ENCODE peak calls at places on chromosomes 2 and 18, in eight cellular contexts. L, I, U, A, B, P, V and S are unnamed samples.

GRCh38 chr2:240811346-240812300 is 8.4 kb downstream of the KIF1A start:
- DNase-seq in L (no peak), I (no peak), U (no peak), A (no peak), B (peak), P (no peak), V (no peak), S (no peak)

GRCh38 chr2:74053959-74054715 is 69.4 kb downstream of the TET3 start:
- DNase-seq in L (no peak), I (no peak), U (no peak), A (no peak), B (no peak), P (no peak), V (no peak), S (no peak)

GRCh38 chr18:8771930-8772329 is 66.6 kb downstream of the MTCL1 start:
- DNase-seq in L (peak), I (no peak), U (no peak), A (no peak), B (no peak), P (peak), V (no peak), S (no peak)

GRCh38 chr2:70904371-70905216 is 31.1 kb upstream of the ATP6V1B1 start:
- DNase-seq in L (no peak), I (no peak), U (no peak), A (no peak), B (no peak), P (no peak), V (no peak), S (no peak)

GRCh38 chr2:223047260-223047761 is 4.7 kb upstream of the KCNE4 start:
- DNase-seq in L (peak), I (no peak), U (no peak), A (no peak), B (no peak), P (peak), V (no peak), S (no peak)

GRCh38 chr18:13284330-13285027 is 65.9 kb downstream of the LDLRAD4 start:
- DNase-seq in L (no peak), I (no peak), U (no peak), A (no peak), B (peak), P (no peak), V (no peak), S (no peak)

GRCh38 chr2:240051697-240052096 is 1.6 kb downstream of the OR6B3 start:
- DNase-seq in L (no peak), I (no peak), U (no peak), A (no peak), B (no peak), P (no peak), V (no peak), S (no peak)

GRCh38 chr18:68942230-68942629 is 144.3 kb downstream of the CCDC102B start:
- DNase-seq in L (no peak), I (no peak), U (no peak), A (no peak), B (no peak), P (no peak), V (no peak), S (no peak)

GRCh38 chr18:62372156-62372555 is 47.0 kb downstream of the TNFRSF11A start:
- DNase-seq in L (no peak), I (no peak), U (no peak), A (no peak), B (no peak), P (no peak), V (no peak), S (no peak)

GRCh38 chr2:231677632-231678104 is 30.7 kb upstream of the PTMA start:
- DNase-seq in L (peak), I (peak), U (peak), A (peak), B (peak), P (peak), V (peak), S (peak)

GRCh38 chr2:142937347-142937746 is 59.9 kb downstream of the KYNU start:
- DNase-seq in L (no peak), I (no peak), U (no peak), A (no peak), B (no peak), P (no peak), V (no peak), S (no peak)

GRCh38 chr2:8494589-8494988 is 187.3 kb upstream of the ID2 start:
- DNase-seq in L (no peak), I (no peak), U (no peak), A (no peak), B (no peak), P (no peak), V (no peak), S (no peak)

GRCh38 chr18:57015036-57015805 is 131.7 kb upstream of the BOD1L2 start:
- DNase-seq in L (no peak), I (no peak), U (no peak), A (no peak), B (no peak), P (no peak), V (no peak), S (no peak)

GRCh38 chr18:58761241-58761969 is 90.1 kb downstream of the MALT1 start:
- DNase-seq in L (no peak), I (no peak), U (no peak), A (no peak), B (no peak), P (no peak), V (no peak), S (no peak)

GRCh38 chr2:241550616-241551580 is 7.6 kb upstream of the BOK start:
- DNase-seq in L (no peak), I (no peak), U (no peak), A (no peak), B (no peak), P (no peak), V (no peak), S (no peak)

GRCh38 chr18:28972333-28972732 is 795.4 kb upstream of the CDH2 start:
- DNase-seq in L (no peak), I (no peak), U (no peak), A (no peak), B (no peak), P (no peak), V (no peak), S (no peak)

GRCh38 chr2:134668821-134669220 is 50.0 kb downstream of the TMEM163 start:
- DNase-seq in L (no peak), I (no peak), U (no peak), A (no peak), B (peak), P (no peak), V (peak), S (no peak)

GRCh38 chr2:159613515-159614336 is 2.6 kb downstream of the BAZ2B start:
- DNase-seq in L (no peak), I (no peak), U (no peak), A (no peak), B (no peak), P (peak), V (no peak), S (no peak)

GRCh38 chr2:60355849-60356261 is 197.6 kb downstream of the BCL11A start:
- DNase-seq in L (no peak), I (no peak), U (no peak), A (no peak), B (no peak), P (no peak), V (no peak), S (no peak)

GRCh38 chr18:3682061-3682460 is 232.1 kb downstream of the TGIF1 start:
- DNase-seq in L (no peak), I (no peak), U (no peak), A (no peak), B (no peak), P (no peak), V (no peak), S (no peak)